ENCODE peak calls at places on chromosome 16, in eight cellular contexts. One of them, this sample, is unnamed.

GRCh38 chr16:73951541-73951940 is 345.1 kb upstream of the PSMD7 start:
- DNase-seq in OCI-LY7: no peak
- DNase-seq in PC-3: no peak
- DNase-seq in HCT116: no peak
- DNase-seq in GM23248: peak; percentile 16
- DNase-seq in MM.1S: no peak
- DNase-seq in SK-N-SH: no peak
- DNase-seq in hepatocyte: peak; percentile 11
- DNase-seq in this sample: no peak

GRCh38 chr16:49338867-49339266 is 34.7 kb upstream of the C16orf78 start:
- DNase-seq in OCI-LY7: peak; percentile 73
- DNase-seq in PC-3: no peak
- DNase-seq in HCT116: no peak
- DNase-seq in GM23248: no peak
- DNase-seq in MM.1S: no peak
- DNase-seq in SK-N-SH: no peak
- DNase-seq in hepatocyte: no peak
- DNase-seq in this sample: no peak

GRCh38 chr16:12320298-12320706 is 343.8 kb downstream of the SNX29 start:
- DNase-seq in OCI-LY7: peak; percentile 62
- DNase-seq in PC-3: no peak
- DNase-seq in HCT116: no peak
- DNase-seq in GM23248: peak; percentile 73
- DNase-seq in MM.1S: no peak
- DNase-seq in SK-N-SH: no peak
- DNase-seq in hepatocyte: no peak
- DNase-seq in this sample: no peak

GRCh38 chr16:4891886-4892216 is 44.6 kb downstream of the UBN1 start:
- DNase-seq in OCI-LY7: no peak
- DNase-seq in PC-3: no peak
- DNase-seq in HCT116: no peak
- DNase-seq in GM23248: peak; percentile 21
- DNase-seq in MM.1S: no peak
- DNase-seq in SK-N-SH: no peak
- DNase-seq in hepatocyte: no peak
- DNase-seq in this sample: no peak

GRCh38 chr16:71645450-71645849 is 19.5 kb downstream of the MARVELD3 start:
- DNase-seq in OCI-LY7: peak; percentile 52
- DNase-seq in PC-3: peak; percentile 50
- DNase-seq in HCT116: no peak
- DNase-seq in GM23248: peak; percentile 55
- DNase-seq in MM.1S: peak; percentile 38
- DNase-seq in SK-N-SH: peak; percentile 44
- DNase-seq in hepatocyte: peak; percentile 23
- DNase-seq in this sample: peak; percentile 51

GRCh38 chr16:85619089-85619850 is 6.1 kb downstream of the GSE1 start:
- DNase-seq in OCI-LY7: no peak
- DNase-seq in PC-3: no peak
- DNase-seq in HCT116: no peak
- DNase-seq in GM23248: no peak
- DNase-seq in MM.1S: no peak
- DNase-seq in SK-N-SH: no peak
- DNase-seq in hepatocyte: no peak
- DNase-seq in this sample: no peak

GRCh38 chr16:73065617-73066313 is 17.8 kb upstream of the ZFHX3 start:
- DNase-seq in OCI-LY7: no peak
- DNase-seq in PC-3: no peak
- DNase-seq in HCT116: no peak
- DNase-seq in GM23248: peak; percentile 56
- DNase-seq in MM.1S: no peak
- DNase-seq in SK-N-SH: no peak
- DNase-seq in hepatocyte: no peak
- DNase-seq in this sample: peak; percentile 66

GRCh38 chr16:56512025-56512424 is 7.8 kb downstream of the BBS2 start:
- DNase-seq in OCI-LY7: no peak
- DNase-seq in PC-3: no peak
- DNase-seq in HCT116: no peak
- DNase-seq in GM23248: no peak
- DNase-seq in MM.1S: no peak
- DNase-seq in SK-N-SH: no peak
- DNase-seq in hepatocyte: no peak
- DNase-seq in this sample: no peak

GRCh38 chr16:24700549-24701392 is 28.7 kb upstream of the TNRC6A start:
- DNase-seq in OCI-LY7: no peak
- DNase-seq in PC-3: peak; percentile 97
- DNase-seq in HCT116: peak; percentile 89
- DNase-seq in GM23248: peak; percentile 99
- DNase-seq in MM.1S: no peak
- DNase-seq in SK-N-SH: peak; percentile 28
- DNase-seq in hepatocyte: peak; percentile 65
- DNase-seq in this sample: no peak

GRCh38 chr16:30771726-30772125 is 9.6 kb downstream of the RNF40 start:
- DNase-seq in OCI-LY7: no peak
- DNase-seq in PC-3: peak; percentile 18
- DNase-seq in HCT116: no peak
- DNase-seq in GM23248: no peak
- DNase-seq in MM.1S: no peak
- DNase-seq in SK-N-SH: no peak
- DNase-seq in hepatocyte: no peak
- DNase-seq in this sample: no peak

GRCh38 chr16:72425571-72426341 is 253.8 kb upstream of the PMFBP1 start:
- DNase-seq in OCI-LY7: no peak
- DNase-seq in PC-3: no peak
- DNase-seq in HCT116: no peak
- DNase-seq in GM23248: no peak
- DNase-seq in MM.1S: no peak
- DNase-seq in SK-N-SH: no peak
- DNase-seq in hepatocyte: no peak
- DNase-seq in this sample: no peak

GRCh38 chr16:28879841-28880588 is 1.7 kb downstream of the ATP2A1 start:
- DNase-seq in OCI-LY7: peak; percentile 93
- DNase-seq in PC-3: peak; percentile 82
- DNase-seq in HCT116: peak; percentile 61
- DNase-seq in GM23248: peak; percentile 94
- DNase-seq in MM.1S: peak; percentile 88
- DNase-seq in SK-N-SH: peak; percentile 99
- DNase-seq in hepatocyte: peak; percentile 95
- DNase-seq in this sample: peak; percentile 96

GRCh38 chr16:57102888-57103879 is 10.8 kb downstream of the CPNE2 start:
- DNase-seq in OCI-LY7: no peak
- DNase-seq in PC-3: no peak
- DNase-seq in HCT116: no peak
- DNase-seq in GM23248: no peak
- DNase-seq in MM.1S: no peak
- DNase-seq in SK-N-SH: no peak
- DNase-seq in hepatocyte: no peak
- DNase-seq in this sample: no peak

GRCh38 chr16:81026429-81026828 is 9.2 kb upstream of the ATMIN start:
- DNase-seq in OCI-LY7: no peak
- DNase-seq in PC-3: no peak
- DNase-seq in HCT116: no peak
- DNase-seq in GM23248: no peak
- DNase-seq in MM.1S: no peak
- DNase-seq in SK-N-SH: no peak
- DNase-seq in hepatocyte: no peak
- DNase-seq in this sample: no peak

GRCh38 chr16:3065069-3065741 is at the start of gene IL32:
- DNase-seq in OCI-LY7: no peak
- DNase-seq in PC-3: peak; percentile 32
- DNase-seq in HCT116: no peak
- DNase-seq in GM23248: peak; percentile 80
- DNase-seq in MM.1S: no peak
- DNase-seq in SK-N-SH: no peak
- DNase-seq in hepatocyte: peak; percentile 89
- DNase-seq in this sample: no peak

GRCh38 chr16:17359778-17360177 is 111.0 kb downstream of the XYLT1 start:
- DNase-seq in OCI-LY7: peak; percentile 33
- DNase-seq in PC-3: no peak
- DNase-seq in HCT116: no peak
- DNase-seq in GM23248: peak; percentile 88
- DNase-seq in MM.1S: no peak
- DNase-seq in SK-N-SH: peak; percentile 29
- DNase-seq in hepatocyte: no peak
- DNase-seq in this sample: no peak

DNA sequence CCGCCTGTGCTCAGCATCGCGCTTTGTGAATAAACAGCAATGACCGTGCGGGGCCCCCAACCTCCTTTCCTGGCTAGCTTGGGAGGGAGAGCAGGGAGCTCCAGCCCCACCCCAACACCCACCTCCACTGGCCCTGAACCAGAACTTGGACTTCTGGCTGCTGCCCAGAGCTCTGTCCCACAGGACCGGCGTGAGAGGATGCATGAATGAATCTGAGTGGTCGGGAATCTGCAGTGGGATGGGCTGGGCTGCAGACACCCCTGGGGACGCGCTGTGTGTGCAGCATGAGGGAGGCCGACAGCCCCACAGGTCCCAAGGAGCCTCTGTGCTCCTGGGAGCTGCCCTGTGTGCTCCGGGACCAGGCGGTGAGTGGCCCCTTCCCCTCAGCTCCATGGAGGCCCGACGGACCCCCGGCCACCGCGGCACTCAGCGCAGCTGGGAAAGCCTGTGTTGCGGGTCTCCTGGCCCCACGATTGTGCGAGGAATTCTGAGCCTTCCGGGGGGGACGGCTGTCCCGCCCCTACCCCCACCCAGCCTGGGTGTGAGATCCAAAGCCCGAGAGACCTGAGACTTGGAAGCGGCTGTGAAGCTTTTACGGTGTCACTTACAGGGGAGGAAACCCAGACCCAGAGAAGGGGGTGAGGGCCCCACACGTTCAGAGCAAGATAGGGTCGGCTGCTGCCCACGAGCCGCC is 5.5 kb downstream of the PIEZO1 start:
- DNase-seq in OCI-LY7: no peak
- DNase-seq in PC-3: no peak
- DNase-seq in HCT116: no peak
- DNase-seq in GM23248: no peak
- DNase-seq in MM.1S: no peak
- DNase-seq in SK-N-SH: no peak
- DNase-seq in hepatocyte: no peak
- DNase-seq in this sample: no peak
- H3K4me3 ChIP-seq in OCI-LY7: no peak overlapping the region
- H3K4me3 ChIP-seq in PC-3: no peak overlapping the region
- H3K4me3 ChIP-seq in HCT116: no peak overlapping the region
- H3K4me3 ChIP-seq in GM23248: no peak overlapping the region
- H3K4me3 ChIP-seq in MM.1S: no peak overlapping the region
- H3K4me3 ChIP-seq in SK-N-SH: no peak overlapping the region
- H3K4me3 ChIP-seq in hepatocyte: no peak overlapping the region
- H3K4me3 ChIP-seq in this sample: no peak overlapping the region

GRCh38 chr16:35908942-35909341 is 2449.5 kb downstream of the TP53TG3F start:
- DNase-seq in OCI-LY7: peak; percentile 3
- DNase-seq in PC-3: no peak
- DNase-seq in HCT116: peak; percentile 32
- DNase-seq in GM23248: no peak
- DNase-seq in MM.1S: no peak
- DNase-seq in SK-N-SH: peak; percentile 1
- DNase-seq in hepatocyte: no peak
- DNase-seq in this sample: no peak

GRCh38 chr16:35908152-35908551 is 2448.7 kb downstream of the TP53TG3F start:
- DNase-seq in OCI-LY7: no peak
- DNase-seq in PC-3: no peak
- DNase-seq in HCT116: no peak
- DNase-seq in GM23248: no peak
- DNase-seq in MM.1S: no peak
- DNase-seq in SK-N-SH: no peak
- DNase-seq in hepatocyte: no peak
- DNase-seq in this sample: no peak

GRCh38 chr16:35910409-35910808 is 2451.0 kb downstream of the TP53TG3F start:
- DNase-seq in OCI-LY7: no peak
- DNase-seq in PC-3: no peak
- DNase-seq in HCT116: no peak
- DNase-seq in GM23248: no peak
- DNase-seq in MM.1S: no peak
- DNase-seq in SK-N-SH: no peak
- DNase-seq in hepatocyte: no peak
- DNase-seq in this sample: no peak

GRCh38 chr16:35909351-35909954 is 2450.0 kb downstream of the TP53TG3F start:
- DNase-seq in OCI-LY7: no peak
- DNase-seq in PC-3: no peak
- DNase-seq in HCT116: no peak
- DNase-seq in GM23248: no peak
- DNase-seq in MM.1S: no peak
- DNase-seq in SK-N-SH: no peak
- DNase-seq in hepatocyte: no peak
- DNase-seq in this sample: no peak

DNA sequence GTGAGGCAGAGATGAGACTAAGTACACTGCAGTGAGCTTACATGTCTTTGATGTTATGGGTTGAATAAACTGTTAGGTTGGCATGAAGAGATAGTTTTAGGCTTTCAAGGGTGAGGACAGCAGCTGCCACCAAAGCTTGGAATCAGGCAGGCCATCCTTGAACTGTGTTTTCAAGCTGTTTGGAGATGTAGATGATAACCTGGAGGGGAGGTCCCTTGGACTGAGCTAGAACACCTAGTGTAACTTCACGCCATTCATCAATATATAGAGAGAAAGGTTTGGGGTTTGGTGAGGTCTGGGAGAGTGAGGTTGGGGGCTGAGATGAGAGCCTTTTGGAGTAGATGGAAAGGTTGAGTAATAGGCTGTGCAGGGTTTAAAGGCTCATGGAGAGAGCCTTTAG is 2447.0 kb downstream of the TP53TG3F start:
- DNase-seq in OCI-LY7: no peak
- DNase-seq in PC-3: no peak
- DNase-seq in HCT116: no peak
- DNase-seq in GM23248: no peak
- DNase-seq in MM.1S: no peak
- DNase-seq in SK-N-SH: no peak
- DNase-seq in hepatocyte: no peak
- DNase-seq in this sample: no peak
- H3K9me3 ChIP-seq in OCI-LY7: no peaks in the 10 kb centered on the region
- H3K9me3 ChIP-seq in PC-3: no peaks in the 10 kb centered on the region
- H3K9me3 ChIP-seq in HCT116: no peaks in the 10 kb centered on the region
- H3K9me3 ChIP-seq in GM23248: no peaks in the 10 kb centered on the region
- H3K9me3 ChIP-seq in MM.1S: no peaks in the 10 kb centered on the region
- H3K9me3 ChIP-seq in SK-N-SH: no peaks in the 10 kb centered on the region
- H3K9me3 ChIP-seq in hepatocyte: no peaks in the 10 kb centered on the region
- H3K9me3 ChIP-seq in this sample: peaks cover 14% of the 10 kb centered on the region

GRCh38 chr16:89536886-89537548 is 23.5 kb upstream of the RPL13 start:
- DNase-seq in OCI-LY7: no peak
- DNase-seq in PC-3: no peak
- DNase-seq in HCT116: no peak
- DNase-seq in GM23248: no peak
- DNase-seq in MM.1S: no peak
- DNase-seq in SK-N-SH: no peak
- DNase-seq in hepatocyte: no peak
- DNase-seq in this sample: no peak
- TF ChIP-seq EZH2phosphoT487 in OCI-LY7: no peak
- TF ChIP-seq EZH2phosphoT487 in PC-3: no peak
- TF ChIP-seq EZH2phosphoT487 in HCT116: no peak
- TF ChIP-seq EZH2phosphoT487 in GM23248: no peak
- TF ChIP-seq EZH2phosphoT487 in MM.1S: no peak
- TF ChIP-seq EZH2phosphoT487 in SK-N-SH: no peak
- TF ChIP-seq EZH2phosphoT487 in hepatocyte: no peak
- TF ChIP-seq EZH2phosphoT487 in this sample: no peak

DNA sequence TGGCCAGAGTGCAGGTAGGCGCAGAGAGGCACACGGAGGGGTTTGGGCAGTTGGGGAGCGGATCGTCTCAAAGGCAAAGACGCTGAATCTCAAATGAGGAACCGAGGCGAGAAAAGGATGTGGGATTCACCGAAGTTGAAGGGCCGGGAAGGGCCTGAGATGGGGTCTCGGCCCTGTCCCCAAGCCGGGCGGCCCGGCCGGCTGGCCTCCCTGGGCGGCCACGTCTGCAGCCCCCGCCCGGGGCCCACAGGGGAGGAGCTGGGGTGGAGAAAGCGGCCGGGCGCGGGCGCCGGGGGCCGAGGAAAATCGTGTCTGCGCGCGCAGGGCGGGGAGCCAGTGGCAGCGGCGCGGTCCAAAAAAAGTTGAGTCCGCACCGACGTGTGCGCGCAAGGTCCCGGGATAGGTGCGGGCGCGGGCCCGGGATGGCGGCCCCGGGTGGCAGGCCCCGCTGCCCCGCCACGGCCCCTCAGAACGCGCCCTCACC is 439 bp downstream of the SLC12A4 start:
- DNase-seq in OCI-LY7: peak; percentile 41
- DNase-seq in PC-3: peak; percentile 18
- DNase-seq in HCT116: no peak
- DNase-seq in GM23248: peak; percentile 79
- DNase-seq in MM.1S: peak; percentile 41
- DNase-seq in SK-N-SH: peak; percentile 82
- DNase-seq in hepatocyte: peak; percentile 74
- DNase-seq in this sample: peak; percentile 65
- H3K4me3 ChIP-seq in OCI-LY7: peak overlapping the region; percentile 86
- H3K4me3 ChIP-seq in PC-3: peak overlapping the region; percentile 94
- H3K4me3 ChIP-seq in HCT116: peak overlapping the region; percentile 86
- H3K4me3 ChIP-seq in GM23248: peak overlapping the region; percentile 94
- H3K4me3 ChIP-seq in MM.1S: peak overlapping the region; percentile 93
- H3K4me3 ChIP-seq in SK-N-SH: peak overlapping the region; percentile 79
- H3K4me3 ChIP-seq in hepatocyte: peak overlapping the region; percentile 94
- H3K4me3 ChIP-seq in this sample: peak overlapping the region; percentile 55

This sample was measured in neural progenitor cell.